ENCODE peak calls at places on chromosomes 16 and 17, in six cellular contexts. W, K, I, B, M and C are unnamed samples. For H3K4me1, the result is how much of the 10 kb centered on the place peaks cover.

GRCh38 chr17:48181653-48182052 is 74.1 kb downstream of the SNX11 start:
- DNase-seq in K (no peak), M (no peak), I (no peak), B (no peak), W (no peak), C (no peak)

GRCh38 chr16:87844374-87844733 is 25.0 kb downstream of the SLC7A5 start:
- DNase-seq in W (no peak), I (no peak), M (no peak), K (no peak), B (no peak), C (no peak)

GRCh38 chr17:55089955-55090573 is 121.5 kb downstream of the STXBP4 start:
- DNase-seq in I (no peak), B (no peak), M (no peak), W (no peak), K (peak), C (no peak)

GRCh38 chr17:81453049-81453448 is 57.8 kb downstream of the BAHCC1 start:
- DNase-seq in W (no peak), M (no peak), I (no peak), K (no peak), B (no peak), C (no peak)

GRCh38 chr16:63945805-63946204 is 1176.1 kb downstream of the CDH11 start:
- DNase-seq in W (no peak), M (no peak), B (no peak), K (no peak), I (no peak), C (no peak)

GRCh38 chr16:11045846-11046245 is 101.5 kb downstream of the CLEC16A start:
- DNase-seq in K (no peak), B (no peak), M (no peak), I (peak), W (no peak), C (no peak)

GRCh38 chr16:26051078-26051477 is 359.3 kb downstream of the HS3ST4 start:
- DNase-seq in I (no peak), M (no peak), W (no peak), B (no peak), K (no peak), C (no peak)

GRCh38 chr17:37176683-37177082 is 199.1 kb upstream of the C17orf78 start:
- DNase-seq in K (no peak), I (no peak), B (no peak), W (no peak), M (no peak), C (no peak)

GRCh38 chr17:4900231-4901107 is 1.1 kb downstream of the C17orf107 start:
- DNase-seq in M (no peak), I (no peak), B (peak), W (no peak), K (peak), C (no peak)

GRCh38 chr16:10957771-10958486 is 13.6 kb downstream of the CLEC16A start:
- DNase-seq in B (no peak), K (no peak), W (no peak), I (no peak), M (no peak), C (no peak)

GRCh38 chr17:17237026-17237799 is at the start of gene FLCN:
- DNase-seq in B (peak), K (peak), M (peak), W (peak), I (peak), C (peak)

GRCh38 chr16:30615358-30616076 is 5.3 kb upstream of the ZNF689 start:
- DNase-seq in M (peak), K (peak), W (peak), B (no peak), I (no peak), C (no peak)

GRCh38 chr16:74213372-74213771 is 83.2 kb upstream of the PSMD7 start:
- DNase-seq in B (no peak), M (no peak), I (no peak), W (no peak), K (no peak), C (no peak)

GRCh38 chr16:64297863-64298579 is 823.8 kb downstream of the CDH11 start:
- DNase-seq in W (no peak), B (no peak), M (no peak), I (no peak), K (no peak), C (no peak)

GRCh38 chr17:35666967-35667552 is 64.4 kb upstream of the RASL10B start:
- DNase-seq in I (no peak), W (no peak), M (no peak), B (no peak), K (no peak), C (no peak)

GRCh38 chr16:9306753-9307152 is 215.3 kb downstream of the HAPSTR1 start:
- DNase-seq in M (no peak), K (no peak), B (no peak), I (no peak), W (no peak), C (no peak)

GRCh38 chr16:23518435-23518891 is 8.2 kb upstream of the GGA2 start:
- DNase-seq in M (no peak), W (no peak), K (peak), B (no peak), I (no peak), C (no peak)

GRCh38 chr17:27945333-27945616 is 52.1 kb upstream of the LYRM9 start:
- DNase-seq in K (no peak), M (no peak), B (no peak), W (no peak), I (no peak), C (no peak)

GRCh38 chr17:80978499-80979497 is 12.8 kb upstream of the CHMP6 start:
- DNase-seq in B (no peak), M (no peak), W (no peak), I (no peak), K (no peak), C (no peak)

GRCh38 chr16:645852-646678 is 3.1 kb upstream of the WDR90 start:
- DNase-seq in B (no peak), K (no peak), W (no peak), I (no peak), M (no peak), C (peak)
- TF ChIP-seq POLR2A in B (no peak), K (peak), W (no peak), I (no peak), M (no peak), C (no peak)

DNA sequence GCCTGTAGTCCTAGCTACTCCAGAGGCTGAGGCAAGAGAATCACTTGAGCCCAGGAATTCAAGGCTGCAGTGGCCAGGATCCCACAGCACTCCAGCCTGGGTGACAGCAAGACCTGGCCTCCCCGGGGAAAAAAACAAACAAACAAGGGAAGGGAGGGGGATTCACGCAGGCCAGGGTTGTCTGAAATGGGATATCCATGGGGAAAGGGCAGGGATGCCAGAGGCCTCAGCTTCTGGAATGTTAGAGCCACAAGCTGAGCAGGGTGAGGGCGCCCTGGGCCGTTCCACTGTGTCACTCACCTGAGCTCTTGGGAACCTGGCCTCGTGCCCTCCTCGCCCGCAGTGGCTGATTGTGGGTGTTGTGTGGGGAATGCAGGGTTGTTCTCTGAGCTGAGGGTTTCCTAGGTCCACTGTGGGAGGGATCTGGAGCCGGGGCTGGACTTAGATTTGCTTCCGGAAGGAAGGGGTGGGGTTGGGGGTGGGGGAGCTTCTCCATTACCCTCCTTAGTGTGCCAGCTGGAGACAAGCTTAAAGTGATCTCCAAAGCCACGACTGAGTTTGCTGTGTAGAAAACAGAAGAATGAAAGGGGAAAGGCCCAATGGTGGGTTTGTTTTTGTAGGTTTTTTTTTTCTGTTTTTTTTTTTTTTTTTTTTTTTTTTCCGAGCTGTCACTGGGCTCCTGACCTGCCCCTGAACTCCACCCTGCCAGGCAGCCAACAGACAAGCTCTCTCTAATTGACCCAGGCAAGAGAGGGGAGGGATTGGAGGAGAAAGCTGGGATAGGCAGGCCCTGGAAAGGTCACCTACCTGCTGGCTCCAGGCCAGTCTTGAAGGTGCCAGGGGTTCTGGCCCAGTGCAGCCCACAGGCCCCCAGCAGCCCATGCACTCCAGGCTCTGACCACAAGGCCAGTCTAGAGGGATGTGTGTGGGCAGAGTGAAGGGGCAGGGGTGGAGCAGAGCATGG is at the start of gene SULT1A1:
- DNase-seq in B (no peak), M (no peak), W (peak), K (no peak), I (peak), C (peak)
- H3K4me3 ChIP-seq in B (no peak), M (no peak), W (no peak), K (peak), I (no peak), C (peak)

GRCh38 chr16:81394416-81394815 is 50.2 kb upstream of the CMIP start:
- DNase-seq in B (no peak), M (no peak), W (no peak), K (no peak), I (no peak), C (no peak)
- H3K4me1 ChIP-seq in B (under half), M (under half), W (under half), K (under half), I (under half), C (under half)

DNA sequence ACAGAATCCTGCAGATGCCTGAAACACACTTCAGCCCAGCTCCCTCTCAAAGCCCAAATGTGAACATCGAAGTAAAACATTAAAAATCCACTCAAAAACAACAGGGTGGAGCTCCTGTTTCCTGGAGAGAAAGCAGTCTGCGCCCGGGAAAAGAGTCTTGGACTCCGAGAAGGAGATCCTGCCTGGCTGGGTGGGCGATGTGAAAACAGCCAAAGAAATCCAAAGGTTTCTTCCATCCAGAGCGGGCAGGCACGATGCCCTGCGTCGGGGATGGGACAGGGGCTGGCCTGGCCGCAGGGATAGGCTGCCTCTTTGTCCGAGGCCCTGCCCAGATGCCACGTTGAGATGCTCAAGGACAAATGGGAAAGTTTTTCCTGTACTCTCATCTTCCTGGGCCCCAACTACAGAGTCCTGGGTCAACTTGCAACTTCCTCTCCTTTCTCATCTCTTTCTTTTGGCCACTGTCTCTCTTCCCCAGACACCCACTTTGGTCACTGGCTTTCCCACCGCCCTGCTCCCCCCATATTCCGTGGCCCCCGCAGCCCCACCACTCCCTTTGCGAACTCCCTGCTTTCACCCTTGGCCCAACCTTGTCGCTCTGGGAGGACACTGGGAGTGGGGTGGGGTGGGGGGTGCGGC is 648 bp downstream of the WIPI1 start:
- DNase-seq in B (peak), W (peak), I (peak), M (peak), K (peak), C (peak)
- TF ChIP-seq POLR2A in B (peak), W (peak), I (no peak), M (peak), K (no peak), C (peak)

GRCh38 chr16:57628008-57628781 is at the start of gene ADGRG1:
- DNase-seq in W (peak), K (no peak), I (peak), M (peak), B (no peak), C (peak)
- H3K4me3 ChIP-seq in W (no peak), K (no peak), I (peak), M (peak), B (peak), C (peak)

DNA sequence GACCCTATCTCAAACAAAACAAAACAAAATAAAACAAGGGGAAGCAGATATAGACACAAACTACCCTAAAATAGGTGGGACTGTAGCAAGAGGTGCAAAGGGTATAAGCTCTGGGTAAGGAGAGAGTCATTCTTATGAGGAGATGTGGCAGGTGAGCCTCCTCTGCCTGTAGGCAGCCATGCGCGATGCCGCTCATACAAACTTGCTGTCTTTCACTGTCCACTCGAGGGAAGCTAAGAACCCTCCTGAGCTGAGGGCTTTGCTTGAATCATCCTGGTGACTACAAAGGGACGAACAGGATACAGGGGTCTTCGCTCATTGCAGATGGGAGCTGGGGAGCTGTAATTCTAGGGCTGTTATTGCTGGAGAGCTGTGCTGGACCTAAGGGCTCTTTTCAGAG is 14.8 kb upstream of the IL27 start:
- DNase-seq in K (no peak), I (no peak), M (no peak), W (no peak), B (no peak), C (no peak)
- H3K4me1 ChIP-seq in K (under half), I (under half), M (under half), W (under half), B (under half), C (under half)

DNA sequence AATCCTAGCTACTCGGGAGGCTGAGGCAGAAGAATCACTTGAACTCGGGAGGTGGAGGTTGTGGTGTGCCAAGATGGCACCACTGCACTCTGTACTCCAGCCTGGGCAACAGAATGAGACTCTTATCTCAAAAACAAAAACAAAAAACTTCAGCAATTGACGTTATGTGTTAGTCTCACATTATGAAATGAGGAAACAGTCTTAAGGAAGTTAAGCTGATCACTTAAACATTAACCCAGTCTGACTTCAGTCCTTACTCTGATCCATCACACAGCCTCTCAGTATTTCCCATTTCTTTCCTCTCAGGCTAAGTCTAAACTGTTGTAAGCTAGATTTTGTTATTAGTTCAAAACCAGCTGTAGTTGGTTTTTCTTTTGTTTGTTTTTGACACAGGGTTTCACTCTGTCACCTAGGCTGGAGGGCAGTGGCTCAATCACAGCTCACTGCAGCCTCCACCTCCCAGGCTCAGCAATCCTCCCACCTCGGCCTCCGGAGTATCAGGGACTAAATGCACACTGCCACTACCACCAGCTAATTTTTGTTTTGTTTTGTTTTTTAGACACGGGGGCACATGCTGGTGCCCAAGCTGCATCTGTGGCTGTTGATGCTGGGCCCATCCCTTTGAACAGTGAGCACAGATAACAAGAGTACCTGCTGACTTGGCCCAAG is 6.3 kb downstream of the JPT1 start:
- DNase-seq in M (no peak), K (peak), B (no peak), I (no peak), W (no peak), C (no peak)
- TF ChIP-seq POLR2A in M (no peak), K (no peak), B (no peak), I (no peak), W (no peak), C (no peak)

GRCh38 chr17:32143525-32143865 is 1.2 kb downstream of the RHOT1 start:
- DNase-seq in W (no peak), B (no peak), I (no peak), K (no peak), M (no peak), C (no peak)
- H3K4me3 ChIP-seq in W (no peak), B (peak), I (peak), K (peak), M (peak), C (peak)

GRCh38 chr17:68145088-68145487 is 102.8 kb upstream of the AMZ2 start:
- DNase-seq in W (no peak), K (no peak), B (no peak), M (no peak), I (no peak), C (no peak)
- H3K4me1 ChIP-seq in W (under half), K (under half), B (under half), M (under half), I (under half), C (under half)

GRCh38 chr17:42422958-42423712 is at the start of gene CAVIN1:
- DNase-seq in B (peak), I (peak), M (peak), K (peak), W (peak), C (peak)
- TF ChIP-seq POLR2A in B (peak), I (peak), M (peak), K (peak), W (peak), C (peak)